ENCODE peak calls at places on chromosomes 13 and 19, in five cellular contexts. One of them, this sample, is unnamed.

GRCh38 chr13:53150568-53150967 is 122.0 kb downstream of the OLFM4 start:
- DNase-seq in DND-41: no peak
- DNase-seq in cardiac muscle cell: no peak
- DNase-seq in cardiac fibroblast: no peak
- DNase-seq in H1: no peak
- DNase-seq in this sample: peak; percentile 2

GRCh38 chr19:55344444-55344843 is 4.8 kb downstream of the KMT5C start:
- DNase-seq in cardiac muscle cell: no peak
- DNase-seq in DND-41: no peak
- DNase-seq in cardiac fibroblast: no peak
- DNase-seq in H1: no peak
- DNase-seq in this sample: no peak

GRCh38 chr19:8085606-8086464 is 33.3 kb downstream of the CCL25 start:
- DNase-seq in DND-41: peak; percentile 13
- DNase-seq in H1: no peak
- DNase-seq in cardiac muscle cell: peak; percentile 21
- DNase-seq in cardiac fibroblast: no peak
- DNase-seq in this sample: no peak

GRCh38 chr19:40472516-40472915 is 5.7 kb downstream of the SPTBN4 start:
- DNase-seq in cardiac muscle cell: no peak
- DNase-seq in DND-41: no peak
- DNase-seq in cardiac fibroblast: no peak
- DNase-seq in H1: no peak
- DNase-seq in this sample: no peak

GRCh38 chr19:17775245-17775927 is 19.6 kb upstream of the B3GNT3 start:
- DNase-seq in cardiac muscle cell: peak; percentile 56
- DNase-seq in DND-41: peak; percentile 48
- DNase-seq in H1: no peak
- DNase-seq in cardiac fibroblast: peak; percentile 59
- DNase-seq in this sample: no peak

GRCh38 chr19:47110521-47111080 is 3.0 kb downstream of the ZC3H4 start:
- DNase-seq in cardiac muscle cell: no peak
- DNase-seq in H1: no peak
- DNase-seq in DND-41: peak; percentile 55
- DNase-seq in cardiac fibroblast: no peak
- DNase-seq in this sample: peak; percentile 59

GRCh38 chr13:22422712-22423111 is 751.8 kb downstream of the FGF9 start:
- DNase-seq in cardiac muscle cell: no peak
- DNase-seq in cardiac fibroblast: no peak
- DNase-seq in H1: no peak
- DNase-seq in DND-41: no peak
- DNase-seq in this sample: no peak

GRCh38 chr19:38391911-38392464 is 3.5 kb downstream of the SPRED3 start:
- DNase-seq in cardiac fibroblast: no peak
- DNase-seq in DND-41: no peak
- DNase-seq in H1: no peak
- DNase-seq in cardiac muscle cell: no peak
- DNase-seq in this sample: no peak

GRCh38 chr19:38666662-38667448 is 19.4 kb downstream of the ACTN4 start:
- DNase-seq in H1: no peak
- DNase-seq in DND-41: no peak
- DNase-seq in cardiac fibroblast: peak; percentile 88
- DNase-seq in cardiac muscle cell: peak; percentile 30
- DNase-seq in this sample: peak; percentile 70

GRCh38 chr13:110624766-110625756 is 9.7 kb downstream of the NAXD start:
- DNase-seq in H1: no peak
- DNase-seq in DND-41: no peak
- DNase-seq in cardiac muscle cell: no peak
- DNase-seq in cardiac fibroblast: no peak
- DNase-seq in this sample: no peak

GRCh38 chr13:31322025-31322424 is 122.2 kb downstream of the B3GLCT start:
- DNase-seq in H1: no peak
- DNase-seq in cardiac fibroblast: peak; percentile 94
- DNase-seq in DND-41: no peak
- DNase-seq in cardiac muscle cell: peak; percentile 2
- DNase-seq in this sample: peak; percentile 6

GRCh38 chr19:1911995-1912394 is 6.8 kb downstream of the ADAT3 start:
- DNase-seq in H1: no peak
- DNase-seq in cardiac fibroblast: no peak
- DNase-seq in DND-41: no peak
- DNase-seq in cardiac muscle cell: no peak
- DNase-seq in this sample: no peak

GRCh38 chr13:108957369-108958012 is 328.1 kb downstream of the MYO16 start:
- DNase-seq in H1: no peak
- DNase-seq in cardiac fibroblast: peak; percentile 91
- DNase-seq in DND-41: no peak
- DNase-seq in cardiac muscle cell: no peak
- DNase-seq in this sample: no peak

GRCh38 chr13:49635599-49636433 is 7.5 kb downstream of the ARL11 start:
- DNase-seq in DND-41: peak; percentile 12
- DNase-seq in H1: peak; percentile 33
- DNase-seq in cardiac fibroblast: peak; percentile 78
- DNase-seq in cardiac muscle cell: peak; percentile 36
- DNase-seq in this sample: peak; percentile 61

GRCh38 chr13:94950303-94950702 is 238.0 kb upstream of the SOX21 start:
- DNase-seq in H1: no peak
- DNase-seq in DND-41: no peak
- DNase-seq in cardiac muscle cell: no peak
- DNase-seq in cardiac fibroblast: no peak
- DNase-seq in this sample: no peak

GRCh38 chr19:38037151-38037611 is 130.2 kb downstream of the SIPA1L3 start:
- DNase-seq in H1: no peak
- DNase-seq in DND-41: no peak
- DNase-seq in cardiac muscle cell: peak; percentile 36
- DNase-seq in cardiac fibroblast: no peak
- DNase-seq in this sample: no peak

GRCh38 chr19:5186293-5187050 is 154.1 kb downstream of the PTPRS start:
- DNase-seq in DND-41: no peak
- DNase-seq in H1: no peak
- DNase-seq in cardiac fibroblast: peak; percentile 65
- DNase-seq in cardiac muscle cell: no peak
- DNase-seq in this sample: no peak

GRCh38 chr13:81395368-81395767 is 1054.4 kb upstream of the SPRY2 start:
- DNase-seq in cardiac muscle cell: peak; percentile 66
- DNase-seq in H1: no peak
- DNase-seq in cardiac fibroblast: no peak
- DNase-seq in DND-41: no peak
- DNase-seq in this sample: no peak

GRCh38 chr19:4305253-4305612 is 835 bp downstream of the FSD1 start:
- DNase-seq in DND-41: no peak
- DNase-seq in cardiac muscle cell: no peak
- DNase-seq in H1: no peak
- DNase-seq in cardiac fibroblast: no peak
- DNase-seq in this sample: no peak

GRCh38 chr13:26219726-26220125 is 2.4 kb downstream of the RNF6 start:
- DNase-seq in cardiac fibroblast: peak; percentile 35
- DNase-seq in H1: no peak
- DNase-seq in DND-41: no peak
- DNase-seq in cardiac muscle cell: no peak
- DNase-seq in this sample: no peak

GRCh38 chr19:7679771-7680605 is 645 bp upstream of the TRAPPC5 start:
- DNase-seq in cardiac fibroblast: no peak
- DNase-seq in DND-41: no peak
- DNase-seq in H1: no peak
- DNase-seq in cardiac muscle cell: no peak
- DNase-seq in this sample: no peak

GRCh38 chr13:95660981-95661581 is 15.9 kb upstream of the DNAJC3 start:
- DNase-seq in DND-41: peak; percentile 21
- DNase-seq in H1: no peak
- DNase-seq in cardiac fibroblast: peak; percentile 75
- DNase-seq in cardiac muscle cell: peak; percentile 74
- DNase-seq in this sample: peak; percentile 52

GRCh38 chr13:113448885-113449692 is 4.2 kb downstream of the ADPRHL1 start:
- DNase-seq in DND-41: no peak
- DNase-seq in H1: no peak
- DNase-seq in cardiac muscle cell: no peak
- DNase-seq in cardiac fibroblast: peak; percentile 22
- DNase-seq in this sample: peak; percentile 96
- H3K4me3 ChIP-seq in DND-41: no peak overlapping the region
- H3K4me3 ChIP-seq in H1: no peak overlapping the region
- H3K4me3 ChIP-seq in cardiac muscle cell: no peak overlapping the region
- H3K4me3 ChIP-seq in cardiac fibroblast: peak overlapping the region; percentile 7
- H3K4me3 ChIP-seq in this sample: peak overlapping the region; percentile 61

DNA sequence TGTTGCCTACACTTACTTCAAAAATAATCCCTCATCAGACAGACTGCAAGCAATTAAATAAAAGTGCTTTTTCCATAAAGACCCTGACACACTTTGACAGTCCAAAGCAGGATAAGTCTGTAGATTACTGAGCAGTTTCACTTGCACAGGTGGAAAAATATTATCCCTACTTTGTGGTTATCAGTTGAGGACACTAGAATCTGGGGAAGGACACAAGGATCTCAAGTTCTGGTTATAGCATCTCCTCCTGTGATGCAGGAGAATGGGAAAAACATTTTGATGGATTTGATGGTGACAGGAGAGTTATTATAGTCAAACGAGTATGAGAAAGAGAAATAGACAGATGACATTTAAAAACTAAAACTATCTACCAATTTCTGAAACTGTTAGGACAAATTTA is 122.9 kb upstream of the PCDH9 start:
- DNase-seq in DND-41: no peak
- DNase-seq in cardiac muscle cell: no peak
- DNase-seq in cardiac fibroblast: no peak
- DNase-seq in H1: no peak
- DNase-seq in this sample: no peak
- TF ChIP-seq CTCF in DND-41: no peak
- TF ChIP-seq CTCF in cardiac muscle cell: no peak
- TF ChIP-seq CTCF in cardiac fibroblast: no peak
- TF ChIP-seq CTCF in H1: no peak
- TF ChIP-seq CTCF in this sample: no peak

DNA sequence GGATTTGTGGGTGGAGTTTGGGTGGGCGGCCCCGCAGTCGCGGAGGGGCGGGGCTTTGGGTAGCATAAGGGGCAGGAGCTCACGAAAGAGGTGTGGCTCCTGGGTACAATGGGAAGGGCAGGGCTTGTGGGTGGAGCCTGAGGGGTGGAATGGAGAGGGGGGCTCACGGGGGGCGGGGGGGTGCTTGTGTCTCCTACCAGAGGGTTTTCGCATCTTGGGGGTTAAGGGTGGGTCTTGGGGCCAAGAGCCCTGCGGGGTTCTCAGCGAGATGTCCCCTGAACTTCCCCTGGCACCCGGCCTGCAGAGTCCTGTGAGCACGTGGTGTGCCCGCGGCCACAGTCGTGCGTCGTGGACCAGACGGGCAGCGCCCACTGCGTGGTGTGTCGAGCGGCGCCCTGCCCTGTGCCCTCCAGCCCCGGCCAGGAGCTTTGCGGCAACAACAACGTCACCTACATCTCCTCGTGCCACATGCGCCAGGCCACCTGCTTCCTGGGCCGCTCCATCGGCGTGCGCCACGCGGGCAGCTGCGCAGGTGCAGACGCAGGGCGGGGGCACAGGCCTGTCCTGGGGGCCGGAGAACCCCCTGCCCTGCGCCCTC is 4.9 kb downstream of the FSTL3 start:
- DNase-seq in H1: no peak
- DNase-seq in DND-41: no peak
- DNase-seq in cardiac fibroblast: no peak
- DNase-seq in cardiac muscle cell: no peak
- DNase-seq in this sample: peak; percentile 97
- H3K4me3 ChIP-seq in H1: peak overlapping the region; percentile 51
- H3K4me3 ChIP-seq in DND-41: peak overlapping the region; percentile 70
- H3K4me3 ChIP-seq in cardiac fibroblast: no peak overlapping the region
- H3K4me3 ChIP-seq in cardiac muscle cell: peak overlapping the region; percentile 50
- H3K4me3 ChIP-seq in this sample: peak overlapping the region; percentile 12

GRCh38 chr13:107907065-107907464 is 308.3 kb downstream of the LIG4 start:
- DNase-seq in cardiac muscle cell: no peak
- DNase-seq in cardiac fibroblast: no peak
- DNase-seq in H1: no peak
- DNase-seq in DND-41: no peak
- DNase-seq in this sample: no peak
- TF ChIP-seq CTCF in cardiac muscle cell: no peak
- TF ChIP-seq CTCF in cardiac fibroblast: no peak
- TF ChIP-seq CTCF in H1: no peak
- TF ChIP-seq CTCF in DND-41: no peak
- TF ChIP-seq CTCF in this sample: no peak

DNA sequence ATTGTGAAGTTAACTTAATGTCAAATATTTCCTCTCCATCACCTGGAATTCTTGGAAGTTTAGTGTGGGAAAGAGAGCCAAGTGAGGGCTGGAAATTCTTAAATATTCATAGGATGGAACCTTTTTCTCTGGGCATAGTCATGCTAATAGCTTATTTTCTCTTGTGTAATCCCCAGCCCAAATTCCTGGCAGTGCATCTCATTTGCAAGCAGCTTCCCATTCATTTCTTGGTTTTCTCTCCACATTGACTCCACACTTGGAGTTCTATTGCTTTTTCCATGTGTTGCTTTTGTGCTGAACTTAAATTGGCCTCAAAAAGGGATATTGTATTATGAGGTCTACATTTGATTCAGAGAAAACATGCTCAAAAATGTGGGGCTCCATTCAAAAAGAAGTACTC is 2471.6 kb downstream of the PCDH9 start:
- DNase-seq in cardiac muscle cell: no peak
- DNase-seq in H1: peak; percentile 5
- DNase-seq in DND-41: no peak
- DNase-seq in cardiac fibroblast: peak; percentile 12
- DNase-seq in this sample: no peak
- H3K4me3 ChIP-seq in cardiac muscle cell: no peak overlapping the region
- H3K4me3 ChIP-seq in H1: no peak overlapping the region
- H3K4me3 ChIP-seq in DND-41: no peak overlapping the region
- H3K4me3 ChIP-seq in cardiac fibroblast: no peak overlapping the region
- H3K4me3 ChIP-seq in this sample: no peak overlapping the region

GRCh38 chr13:32911506-32911905 is 104.7 kb upstream of the KL start:
- DNase-seq in DND-41: peak; percentile 11
- DNase-seq in cardiac muscle cell: peak; percentile 14
- DNase-seq in cardiac fibroblast: peak; percentile 67
- DNase-seq in H1: peak; percentile 15
- DNase-seq in this sample: peak; percentile 69
- TF ChIP-seq CTCF in DND-41: peak; percentile 51
- TF ChIP-seq CTCF in cardiac muscle cell: peak; percentile 52
- TF ChIP-seq CTCF in cardiac fibroblast: peak; percentile 53
- TF ChIP-seq CTCF in H1: peak; percentile 80
- TF ChIP-seq CTCF in this sample: peak; percentile 46

DNA sequence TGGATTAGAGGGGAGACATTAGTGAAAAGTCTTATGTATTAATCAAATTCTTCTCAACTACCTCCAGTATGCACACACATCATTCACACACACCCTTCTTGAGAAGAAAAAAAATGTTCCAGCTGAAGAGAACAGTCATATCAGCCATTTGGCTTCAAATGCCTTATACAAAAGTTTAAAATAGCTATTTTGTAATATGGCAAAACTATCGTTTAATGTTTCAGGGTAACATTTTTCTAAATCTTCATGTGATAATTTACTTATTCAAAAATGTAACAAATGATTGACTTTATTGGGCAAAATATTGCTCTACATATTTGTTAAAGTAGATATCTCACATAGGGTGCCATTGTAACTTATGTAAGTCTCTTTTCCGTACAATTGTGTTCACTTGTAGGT is 13.5 kb downstream of the ZIC2 start:
- DNase-seq in cardiac fibroblast: no peak
- DNase-seq in cardiac muscle cell: no peak
- DNase-seq in H1: no peak
- DNase-seq in DND-41: no peak
- DNase-seq in this sample: no peak
- H3K4me3 ChIP-seq in cardiac fibroblast: no peak overlapping the region
- H3K4me3 ChIP-seq in cardiac muscle cell: no peak overlapping the region
- H3K4me3 ChIP-seq in H1: peak overlapping the region; percentile 5
- H3K4me3 ChIP-seq in DND-41: no peak overlapping the region
- H3K4me3 ChIP-seq in this sample: no peak overlapping the region

This sample was measured in GM12865.